ENCODE peak calls at places on chromosomes 7 and 10, in nine cellular contexts. X is ascending aorta, A is kidney, S is epithelial cell of esophagus, R is dorsolateral prefrontal cortex, N is BE2C, C is testis, F is stomach, U is endothelial cell of umbilical vein. L is an unnamed sample.

GRCh38 chr7:103821105-103821504 is 168.4 kb downstream of the RELN start:
- DNase-seq in X (no peak), A (no peak), S (no peak), R (no peak), N (peak; percentile 23), C (no peak), F (no peak), U (no peak), L (no peak)

GRCh38 chr7:31805209-31805818 is 118.3 kb downstream of the PPP1R17 start:
- DNase-seq in X (no peak), A (no peak), S (no peak), R (no peak), N (no peak), C (no peak), F (no peak), U (no peak), L (peak; percentile 12)

GRCh38 chr10:24553051-24553612 is 170.6 kb downstream of the ARHGAP21 start:
- DNase-seq in X (no peak), A (no peak), S (no peak), R (no peak), N (no peak), C (no peak), F (no peak), U (no peak), L (no peak)

GRCh38 chr10:50997461-50997860 is 76.8 kb upstream of the PRKG1 start:
- DNase-seq in X (no peak), A (no peak), S (no peak), R (no peak), N (no peak), C (no peak), F (no peak), U (peak; percentile 20), L (no peak)

GRCh38 chr7:33979807-33980355 is 74.5 kb downstream of the BMPER start:
- DNase-seq in X (no peak), A (no peak), S (peak; percentile 92), R (no peak), N (no peak), C (no peak), F (no peak), U (no peak), L (no peak)

GRCh38 chr7:80380957-80381356 is 130.9 kb downstream of the GNAT3 start:
- DNase-seq in X (no peak), A (no peak), S (no peak), R (no peak), N (no peak), C (no peak), F (no peak), U (no peak), L (no peak)

GRCh38 chr10:44706745-44707144 is 204.4 kb upstream of the TMEM72 start:
- DNase-seq in X (no peak), A (no peak), S (peak; percentile 84), R (no peak), N (no peak), C (no peak), F (no peak), U (peak; percentile 3), L (no peak)

GRCh38 chr10:77524300-77524711 is 113.3 kb downstream of the KCNMA1 start:
- DNase-seq in X (no peak), A (no peak), S (no peak), R (no peak), N (no peak), C (no peak), F (no peak), U (no peak), L (no peak)

GRCh38 chr7:5237286-5237685 is 45.5 kb upstream of the SLC29A4 start:
- DNase-seq in X (peak; percentile 76), A (no peak), S (peak; percentile 52), R (peak; percentile 76), N (no peak), C (peak; percentile 79), F (peak; percentile 42), U (no peak), L (peak; percentile 25)

GRCh38 chr10:78981257-78981969 is 87.4 kb upstream of the ZMIZ1 start:
- DNase-seq in X (no peak), A (no peak), S (no peak), R (no peak), N (no peak), C (no peak), F (no peak), U (no peak), L (peak; percentile 63)

GRCh38 chr7:4861673-4862072 is at the start of gene PAPOLB:
- DNase-seq in X (no peak), A (no peak), S (no peak), R (no peak), N (no peak), C (peak; percentile 69), F (no peak), U (no peak), L (peak; percentile 22)

GRCh38 chr7:138023618-138024333 is 21.9 kb upstream of the CREB3L2 start:
- DNase-seq in X (no peak), A (no peak), S (no peak), R (no peak), N (no peak), C (no peak), F (no peak), U (no peak), L (peak; percentile 74)

GRCh38 chr7:138025215-138026186 is 23.6 kb upstream of the CREB3L2 start:
- DNase-seq in X (no peak), A (no peak), S (peak; percentile 25), R (no peak), N (no peak), C (no peak), F (no peak), U (no peak), L (no peak)

GRCh38 chr7:138024765-138025164 is 22.9 kb upstream of the CREB3L2 start:
- DNase-seq in X (no peak), A (no peak), S (no peak), R (no peak), N (no peak), C (no peak), F (no peak), U (no peak), L (no peak)

GRCh38 chr7:138021889-138022288 is 20.0 kb upstream of the CREB3L2 start:
- DNase-seq in X (no peak), A (no peak), S (no peak), R (no peak), N (no peak), C (no peak), F (no peak), U (no peak), L (no peak)

GRCh38 chr7:138024334-138024691 is 22.4 kb upstream of the CREB3L2 start:
- DNase-seq in X (no peak), A (no peak), S (no peak), R (no peak), N (no peak), C (no peak), F (no peak), U (no peak), L (no peak)
- H3K4me3 ChIP-seq in X (no peak overlapping the region), A (no peak overlapping the region), S (no peak overlapping the region), R (no peak overlapping the region), N (no peak overlapping the region), C (no peak overlapping the region), F (no peak overlapping the region), U (no peak overlapping the region), L (no peak overlapping the region)

GRCh38 chr10:60384006-60384405 is 5.7 kb downstream of the ANK3 start:
- DNase-seq in X (no peak), A (no peak), S (no peak), R (no peak), N (no peak), C (no peak), F (no peak), U (no peak), L (no peak)
- H3K4me3 ChIP-seq in X (no peak overlapping the region), A (no peak overlapping the region), S (no peak overlapping the region), R (peak overlapping the region; percentile 26), N (no peak overlapping the region), C (no peak overlapping the region), F (no peak overlapping the region), U (no peak overlapping the region), L (no peak overlapping the region)

GRCh38 chr10:4806534-4806933 is 19.5 kb upstream of the AKR1E2 start:
- DNase-seq in X (no peak), A (no peak), S (no peak), R (no peak), N (no peak), C (no peak), F (no peak), U (no peak), L (no peak)

GRCh38 chr10:4802711-4803487 is 23.1 kb upstream of the AKR1E2 start:
- DNase-seq in X (no peak), A (no peak), S (peak; percentile 63), R (no peak), N (no peak), C (no peak), F (no peak), U (no peak), L (no peak)

GRCh38 chr10:4804505-4804904 is 21.5 kb upstream of the AKR1E2 start:
- DNase-seq in X (no peak), A (no peak), S (no peak), R (no peak), N (no peak), C (no peak), F (no peak), U (peak; percentile 73), L (no peak)

GRCh38 chr10:4801405-4801804 is 24.6 kb upstream of the AKR1E2 start:
- DNase-seq in X (no peak), A (no peak), S (no peak), R (no peak), N (no peak), C (no peak), F (no peak), U (no peak), L (no peak)

GRCh38 chr10:4803822-4804221 is 22.2 kb upstream of the AKR1E2 start:
- DNase-seq in X (no peak), A (no peak), S (no peak), R (no peak), N (no peak), C (no peak), F (no peak), U (no peak), L (no peak)
- H3K4me3 ChIP-seq in X (no peak overlapping the region), A (no peak overlapping the region), S (no peak overlapping the region), R (no peak overlapping the region), N (no peak overlapping the region), C (no peak overlapping the region), F (no peak overlapping the region), U (no peak overlapping the region), L (no peak overlapping the region)

GRCh38 chr7:1087952-1088920 is at the start of gene GPER1:
- DNase-seq in X (peak; percentile 78), A (peak; percentile 80), S (peak; percentile 15), R (no peak), N (peak; percentile 67), C (peak; percentile 34), F (peak; percentile 88), U (no peak), L (no peak)

GRCh38 chr7:1087462-1087809 is 477 bp upstream of the GPER1 start:
- DNase-seq in X (no peak), A (no peak), S (no peak), R (no peak), N (no peak), C (no peak), F (no peak), U (no peak), L (no peak)

GRCh38 chr7:1085266-1085665 is 2.6 kb upstream of the GPER1 start:
- DNase-seq in X (no peak), A (no peak), S (no peak), R (no peak), N (no peak), C (no peak), F (peak; percentile 55), U (no peak), L (no peak)

GRCh38 chr7:1085910-1086421 is 1.9 kb upstream of the GPER1 start:
- DNase-seq in X (no peak), A (peak; percentile 74), S (no peak), R (no peak), N (no peak), C (no peak), F (no peak), U (peak; percentile 44), L (no peak)

GRCh38 chr7:1086588-1087461 is 1.1 kb upstream of the GPER1 start:
- DNase-seq in X (peak; percentile 80), A (peak; percentile 87), S (peak; percentile 58), R (no peak), N (peak; percentile 73), C (peak; percentile 78), F (peak; percentile 81), U (peak; percentile 73), L (peak; percentile 83)
- H3K4me3 ChIP-seq in X (peak overlapping the region; percentile 56), A (peak overlapping the region; percentile 60), S (peak overlapping the region; percentile 38), R (peak overlapping the region; percentile 54), N (no peak overlapping the region), C (peak overlapping the region; percentile 40), F (peak overlapping the region; percentile 47), U (peak overlapping the region; percentile 7), L (peak overlapping the region; percentile 51)

L was measured in GM12865.